ENCODE peak calls at places on chromosomes 4 and X, in four cellular contexts. One of them, this sample, is unnamed.

GRCh38 chrX:21666679-21667078 is 8.5 kb upstream of the KLHL34 start:
- DNase-seq in cardiac muscle cell: no peak
- DNase-seq in SJSA1: no peak
- DNase-seq in H9: no peak
- DNase-seq in this sample: no peak

GRCh38 chr4:127781303-127782024 is 658 bp upstream of the HSPA4L start:
- DNase-seq in H9: no peak
- DNase-seq in cardiac muscle cell: peak
- DNase-seq in SJSA1: peak
- DNase-seq in this sample: no peak

GRCh38 chrX:103250977-103251376 is 4.0 kb downstream of the TCEAL8 start:
- DNase-seq in SJSA1: no peak
- DNase-seq in cardiac muscle cell: no peak
- DNase-seq in H9: no peak
- DNase-seq in this sample: no peak

GRCh38 chr4:176188654-176189053 is 6.7 kb downstream of the SPATA4 start:
- DNase-seq in SJSA1: no peak
- DNase-seq in cardiac muscle cell: no peak
- DNase-seq in H9: no peak
- DNase-seq in this sample: no peak

GRCh38 chrX:39487166-39488006 is 610.4 kb downstream of the BCOR start:
- DNase-seq in cardiac muscle cell: no peak
- DNase-seq in H9: no peak
- DNase-seq in SJSA1: no peak
- DNase-seq in this sample: no peak

GRCh38 chr4:126247409-126247808 is 932.7 kb downstream of the FAT4 start:
- DNase-seq in SJSA1: no peak
- DNase-seq in H9: no peak
- DNase-seq in cardiac muscle cell: no peak
- DNase-seq in this sample: no peak

GRCh38 chr4:73533515-73534422 is 52.2 kb downstream of the AFM start:
- DNase-seq in cardiac muscle cell: no peak
- DNase-seq in H9: no peak
- DNase-seq in SJSA1: no peak
- DNase-seq in this sample: no peak

GRCh38 chr4:48949086-48949485 is 37.0 kb upstream of the CWH43 start:
- DNase-seq in SJSA1: no peak
- DNase-seq in H9: no peak
- DNase-seq in cardiac muscle cell: no peak
- DNase-seq in this sample: no peak

GRCh38 chrX:35682481-35682880 is 115.7 kb upstream of the MAGEB16 start:
- DNase-seq in cardiac muscle cell: no peak
- DNase-seq in H9: no peak
- DNase-seq in SJSA1: no peak
- DNase-seq in this sample: peak

GRCh38 chrX:20410540-20410939 is 143.8 kb upstream of the RPS6KA3 start:
- DNase-seq in H9: no peak
- DNase-seq in cardiac muscle cell: no peak
- DNase-seq in SJSA1: no peak
- DNase-seq in this sample: no peak

GRCh38 chrX:1807301-1807731 is 192.5 kb downstream of the ASMT start:
- DNase-seq in cardiac muscle cell: peak
- DNase-seq in SJSA1: no peak
- DNase-seq in H9: peak
- DNase-seq in this sample: no peak

GRCh38 chrX:1398431-1399340 is 6.8 kb upstream of the SLC25A6 start:
- DNase-seq in cardiac muscle cell: no peak
- DNase-seq in H9: no peak
- DNase-seq in SJSA1: no peak
- DNase-seq in this sample: no peak

GRCh38 chr4:47926667-47927258 is 12.4 kb upstream of the NFXL1 start:
- DNase-seq in H9: peak
- DNase-seq in SJSA1: no peak
- DNase-seq in cardiac muscle cell: peak
- DNase-seq in this sample: no peak

GRCh38 chrX:11887175-11887574 is 129.1 kb downstream of the MSL3 start:
- DNase-seq in H9: no peak
- DNase-seq in SJSA1: no peak
- DNase-seq in cardiac muscle cell: no peak
- DNase-seq in this sample: no peak

GRCh38 chrX:11886745-11887144 is 128.7 kb downstream of the MSL3 start:
- DNase-seq in cardiac muscle cell: no peak
- DNase-seq in H9: no peak
- DNase-seq in SJSA1: peak
- DNase-seq in this sample: no peak

DNA sequence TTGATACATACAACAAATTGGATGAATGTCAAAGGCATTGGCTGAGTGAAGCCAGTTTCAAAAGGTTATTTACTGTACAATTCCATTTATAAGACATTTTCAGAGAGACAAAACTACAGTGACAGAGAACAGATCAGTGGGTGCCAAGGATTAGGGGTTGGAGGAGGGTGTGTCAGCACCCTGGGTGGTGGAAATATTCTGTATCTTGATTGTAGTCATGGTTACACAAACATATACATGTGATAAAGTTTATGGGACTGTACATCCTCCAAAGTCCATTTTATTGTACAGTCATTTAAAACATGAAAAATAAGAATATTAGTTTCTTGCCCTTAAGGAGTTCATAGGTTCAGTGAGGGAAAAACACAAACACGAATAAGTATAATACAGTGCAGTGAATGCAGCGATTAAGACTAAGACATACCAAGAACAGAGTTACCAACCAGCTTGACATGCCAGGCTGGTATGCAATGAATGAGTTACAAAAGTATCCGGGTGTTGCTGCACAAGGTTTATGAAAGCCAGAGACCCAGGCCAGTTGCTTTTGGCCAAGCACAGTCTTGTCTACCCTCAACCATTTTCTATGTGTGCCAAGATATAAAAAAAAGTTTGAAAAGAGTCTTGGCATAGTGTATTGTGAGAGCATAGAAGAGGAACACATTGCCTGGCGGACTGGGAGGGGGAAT is 123.6 kb downstream of the MSL3 start:
- DNase-seq in SJSA1: no peak
- DNase-seq in cardiac muscle cell: no peak
- DNase-seq in H9: no peak
- DNase-seq in this sample: no peak
- H3K27ac ChIP-seq in SJSA1: no peak
- H3K27ac ChIP-seq in cardiac muscle cell: no peak
- H3K27ac ChIP-seq in H9: no peak
- H3K27ac ChIP-seq in this sample: no peak

DNA sequence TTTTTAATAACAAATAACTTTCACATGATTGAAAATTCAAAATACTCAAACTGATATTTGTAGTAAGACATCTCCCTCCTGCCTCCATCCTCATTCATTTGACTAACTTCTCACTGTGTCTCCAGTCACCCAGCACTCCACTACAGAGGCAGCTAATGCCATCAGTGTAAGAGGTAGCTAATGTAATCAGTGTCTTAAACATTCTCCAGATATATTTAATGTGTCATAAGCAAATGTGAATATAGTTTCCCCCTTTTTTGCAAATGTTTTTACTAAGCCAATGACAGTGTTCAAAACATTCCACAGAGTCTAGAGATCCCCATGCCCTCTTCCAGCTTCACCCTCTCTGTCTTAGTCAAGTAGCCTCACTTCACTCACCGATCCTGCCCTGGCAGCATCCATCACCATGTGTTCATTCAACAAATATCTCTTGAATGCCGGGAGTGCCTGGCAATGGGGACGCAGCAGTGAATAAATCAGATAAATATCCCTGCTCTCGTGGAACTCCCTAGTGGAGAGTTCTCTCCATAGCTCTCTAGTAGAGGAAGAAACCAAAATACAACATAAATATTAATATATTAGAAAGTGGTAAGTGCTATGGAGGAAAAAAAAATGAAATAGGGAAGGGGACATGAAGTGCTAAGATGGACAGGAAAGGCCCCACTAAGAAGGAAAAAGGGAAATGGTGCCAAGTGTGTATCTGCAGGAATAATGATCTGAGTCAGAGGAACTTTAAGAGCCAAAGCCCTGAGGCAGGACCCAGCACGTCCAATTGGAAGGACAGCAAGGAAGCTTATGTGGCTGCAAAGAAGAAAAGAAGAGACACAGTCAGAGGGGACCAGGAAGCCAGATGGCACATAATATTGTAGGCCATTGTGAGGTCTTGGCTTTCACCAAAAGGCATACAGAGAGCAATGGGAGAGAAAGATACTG is 18.7 kb downstream of the SCFD2 start:
- DNase-seq in cardiac muscle cell: no peak
- DNase-seq in SJSA1: no peak
- DNase-seq in H9: no peak
- DNase-seq in this sample: peak
- H3K27ac ChIP-seq in cardiac muscle cell: no peak
- H3K27ac ChIP-seq in SJSA1: no peak
- H3K27ac ChIP-seq in H9: no peak
- H3K27ac ChIP-seq in this sample: peak

DNA sequence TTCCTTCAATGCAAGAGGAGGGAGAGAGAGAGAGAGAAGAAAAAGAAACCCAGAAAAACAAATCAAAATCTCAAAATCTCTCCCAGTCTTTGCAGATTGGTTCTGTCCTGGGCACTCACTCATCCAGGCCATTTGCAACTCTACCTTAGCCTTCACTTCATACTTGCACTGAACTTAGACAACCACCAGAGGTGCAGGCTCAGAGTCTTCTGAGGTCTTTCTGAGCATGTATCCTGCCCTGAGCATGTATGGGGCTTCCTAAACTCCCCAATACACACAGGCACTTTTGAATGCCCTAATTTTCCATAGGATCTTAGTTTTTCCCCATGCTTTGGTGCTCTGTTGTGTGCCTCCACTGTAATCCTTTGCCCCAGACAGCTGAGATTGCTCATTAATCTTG is 2.9 kb downstream of the CFI start:
- DNase-seq in H9: no peak
- DNase-seq in SJSA1: no peak
- DNase-seq in cardiac muscle cell: no peak
- DNase-seq in this sample: no peak
- H3K27ac ChIP-seq in H9: no peak
- H3K27ac ChIP-seq in SJSA1: no peak
- H3K27ac ChIP-seq in cardiac muscle cell: no peak
- H3K27ac ChIP-seq in this sample: no peak

DNA sequence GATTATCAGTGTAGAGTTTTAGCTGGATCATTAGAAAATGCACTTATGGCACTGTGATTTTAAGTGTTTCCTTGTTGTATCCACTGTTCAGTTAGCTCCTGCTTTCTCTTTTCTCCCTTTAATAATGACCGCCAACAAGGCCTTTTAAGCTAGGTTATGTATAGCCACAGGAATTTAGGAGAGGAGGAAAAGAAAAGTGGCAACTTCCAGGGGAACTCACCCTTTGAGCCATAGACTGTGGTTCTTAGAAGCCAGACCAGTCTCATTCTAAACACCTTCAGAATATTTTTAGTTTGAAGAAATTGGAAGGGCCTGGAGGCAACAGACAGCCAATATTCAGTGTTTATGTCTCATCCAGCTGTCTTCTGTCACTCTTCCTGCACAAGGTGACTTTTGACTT is 6.1 kb downstream of the FGF2 start:
- DNase-seq in SJSA1: no peak
- DNase-seq in H9: no peak
- DNase-seq in cardiac muscle cell: no peak
- DNase-seq in this sample: no peak
- H3K27ac ChIP-seq in SJSA1: no peak
- H3K27ac ChIP-seq in H9: no peak
- H3K27ac ChIP-seq in cardiac muscle cell: no peak
- H3K27ac ChIP-seq in this sample: no peak

DNA sequence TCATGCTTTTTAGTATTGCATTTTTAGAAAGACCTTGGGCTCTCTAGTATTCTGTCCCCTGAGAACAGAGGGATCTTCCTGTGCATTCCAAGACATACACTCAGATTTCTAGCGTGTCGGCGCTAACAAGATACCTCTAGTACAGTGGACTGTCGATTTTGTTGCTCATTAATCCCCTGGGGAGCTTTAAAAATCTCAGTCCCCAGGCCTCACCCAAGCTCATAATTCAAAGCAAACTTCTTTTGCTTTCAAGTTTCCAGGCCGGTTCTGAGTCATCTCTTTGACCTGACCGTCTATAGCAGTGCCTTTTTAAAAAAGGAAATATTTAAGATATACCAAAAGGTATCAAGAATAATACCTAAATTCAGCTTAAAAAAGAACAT is 137.0 kb downstream of the AMMECR1 start:
- DNase-seq in cardiac muscle cell: no peak
- DNase-seq in H9: no peak
- DNase-seq in SJSA1: peak
- DNase-seq in this sample: no peak
- H3K27ac ChIP-seq in cardiac muscle cell: no peak
- H3K27ac ChIP-seq in H9: no peak
- H3K27ac ChIP-seq in SJSA1: peak
- H3K27ac ChIP-seq in this sample: peak

This sample was measured in epithelial cell of prostate.